ENCODE peak calls at places on chromosomes 12 and 14, in seven cellular contexts. Q is ecto neural progenitor cell; F is lower leg skin; W is stimulated activated CD8-positive, alpha-beta memory T cell treated with anti-CD3 and anti-CD28 coated beads, Interleukin-7, amount 100 ng/mL, for 48 hours; M is fibroblast of gingiva; L is NCI-H187; B is HEK293T. A is an unnamed sample.
A peak's percentile ranks its signal among the peaks of the same experiment; 100 is the strongest.

GRCh38 chr14:24873551-24873950 is 176.4 kb downstream of the STXBP6 start:
- DNase-seq in Q (no peak), F (no peak), W (no peak), M (no peak), L (no peak), B (no peak), A (no peak)

GRCh38 chr12:41963398-41963797 is 181.3 kb downstream of the GXYLT1 start:
- DNase-seq in Q (no peak), F (no peak), W (no peak), M (no peak), L (no peak), B (no peak), A (no peak)

GRCh38 chr12:16008442-16008841 is 97.3 kb downstream of the DERA start:
- DNase-seq in Q (no peak), F (no peak), W (no peak), M (no peak), L (no peak), B (no peak), A (no peak)

GRCh38 chr12:53101931-53102781 is 1.1 kb upstream of the SOAT2 start:
- DNase-seq in Q (no peak), F (peak; percentile 84), W (no peak), M (no peak), L (no peak), B (no peak), A (no peak)

GRCh38 chr12:26777236-26777635 is 55.8 kb downstream of the ITPR2 start:
- DNase-seq in Q (no peak), F (no peak), W (no peak), M (no peak), L (no peak), B (no peak), A (no peak)

GRCh38 chr12:89516633-89517032 is 8.0 kb downstream of the GALNT4 start:
- DNase-seq in Q (no peak), F (no peak), W (no peak), M (no peak), L (no peak), B (no peak), A (no peak)

GRCh38 chr14:93619176-93619793 is 169.0 kb downstream of the PRIMA1 start:
- DNase-seq in Q (no peak), F (no peak), W (no peak), M (peak; percentile 20), L (no peak), B (peak; percentile 40), A (no peak)

GRCh38 chr12:89453121-89453520 is 71.5 kb downstream of the GALNT4 start:
- DNase-seq in Q (no peak), F (no peak), W (no peak), M (no peak), L (no peak), B (peak; percentile 20), A (no peak)

GRCh38 chr12:15230137-15230536 is 8.9 kb upstream of the RERG start:
- DNase-seq in Q (no peak), F (no peak), W (no peak), M (peak; percentile 17), L (no peak), B (no peak), A (no peak)

GRCh38 chr12:44422559-44422958 is 453.6 kb downstream of the NELL2 start:
- DNase-seq in Q (no peak), F (no peak), W (no peak), M (no peak), L (no peak), B (no peak), A (no peak)

GRCh38 chr14:95440951-95441350 is 75.5 kb downstream of the SYNE3 start:
- DNase-seq in Q (no peak), F (no peak), W (no peak), M (peak; percentile 28), L (no peak), B (no peak), A (no peak)

GRCh38 chr14:102971314-102971713 is 48.9 kb downstream of the AMN start:
- DNase-seq in Q (no peak), F (no peak), W (no peak), M (no peak), L (no peak), B (no peak), A (no peak)

GRCh38 chr12:93877446-93877845 is 200.3 kb downstream of the CRADD start:
- DNase-seq in Q (peak; percentile 38), F (no peak), W (no peak), M (no peak), L (no peak), B (no peak), A (no peak)

GRCh38 chr14:81281317-81281716 is 60.6 kb upstream of the GTF2A1 start:
- DNase-seq in Q (no peak), F (no peak), W (no peak), M (no peak), L (no peak), B (no peak), A (no peak)

GRCh38 chr12:116426391-116427136 is 132.6 kb upstream of the MAP1LC3B2 start:
- DNase-seq in Q (peak; percentile 78), F (peak; percentile 92), W (no peak), M (peak; percentile 97), L (no peak), B (peak; percentile 32), A (no peak)

GRCh38 chr14:56268653-56269052 is 150.4 kb downstream of the PELI2 start:
- DNase-seq in Q (no peak), F (no peak), W (no peak), M (peak; percentile 36), L (no peak), B (no peak), A (no peak)

GRCh38 chr12:70365648-70366518 is at the start of gene KCNMB4:
- DNase-seq in Q (peak; percentile 94), F (peak; percentile 87), W (peak; percentile 53), M (no peak), L (peak; percentile 75), B (peak; percentile 77), A (peak; percentile 66)

GRCh38 chr12:54357802-54358619 is 6.3 kb downstream of the GPR84 start:
- DNase-seq in Q (peak; percentile 53), F (no peak), W (no peak), M (no peak), L (peak; percentile 33), B (no peak), A (peak; percentile 47)

GRCh38 chr12:24416423-24417109 is 467.1 kb upstream of the SOX5 start:
- DNase-seq in Q (no peak), F (no peak), W (no peak), M (no peak), L (no peak), B (no peak), A (no peak)

GRCh38 chr14:44742202-44742601 is 219.5 kb downstream of the KLHL28 start:
- DNase-seq in Q (no peak), F (no peak), W (no peak), M (no peak), L (no peak), B (no peak), A (no peak)

GRCh38 chr12:92034083-92034482 is 111.6 kb downstream of the BTG1 start:
- DNase-seq in Q (no peak), F (no peak), W (no peak), M (no peak), L (no peak), B (no peak), A (no peak)

GRCh38 chr12:48973992-48974673 is 2.6 kb upstream of the WNT10B start:
- DNase-seq in Q (peak; percentile 91), F (no peak), W (no peak), M (peak; percentile 29), L (no peak), B (no peak), A (no peak)

GRCh38 chr12:75606146-75606545 is 94.7 kb upstream of the KRR1 start:
- DNase-seq in Q (no peak), F (no peak), W (no peak), M (peak; percentile 48), L (no peak), B (no peak), A (no peak)

GRCh38 chr12:132399092-132400010 is 70.0 kb upstream of the GALNT9 start:
- DNase-seq in Q (no peak), F (no peak), W (no peak), M (no peak), L (no peak), B (no peak), A (no peak)

GRCh38 chr14:23481992-23482813 is 12.7 kb downstream of the NGDN start:
- DNase-seq in Q (no peak), F (no peak), W (no peak), M (no peak), L (no peak), B (no peak), A (no peak)

GRCh38 chr14:93994919-93995682 is 2.0 kb upstream of the CCDC197 start:
- DNase-seq in Q (no peak), F (no peak), W (no peak), M (peak; percentile 37), L (no peak), B (no peak), A (no peak)

GRCh38 chr12:29426516-29426915 is 45.5 kb upstream of the ERGIC2 start:
- DNase-seq in Q (no peak), F (no peak), W (no peak), M (no peak), L (no peak), B (no peak), A (no peak)

GRCh38 chr12:45585522-45586230 is 143.8 kb upstream of the ARID2 start:
- DNase-seq in Q (no peak), F (no peak), W (no peak), M (no peak), L (no peak), B (no peak), A (no peak)

GRCh38 chr12:22396253-22396652 is 61.7 kb upstream of the ST8SIA1 start:
- DNase-seq in Q (no peak), F (no peak), W (no peak), M (no peak), L (no peak), B (no peak), A (peak; percentile 57)

GRCh38 chr14:55416866-55417265 is 5.2 kb upstream of the ATG14 start:
- DNase-seq in Q (no peak), F (no peak), W (no peak), M (no peak), L (no peak), B (peak; percentile 30), A (no peak)

GRCh38 chr14:53153702-53154112 is 584 bp upstream of the DDHD1 start:
- DNase-seq in Q (no peak), F (no peak), W (no peak), M (no peak), L (no peak), B (no peak), A (no peak)

GRCh38 chr12:42396473-42397259 is 70.7 kb downstream of the PPHLN1 start:
- DNase-seq in Q (no peak), F (no peak), W (no peak), M (no peak), L (no peak), B (no peak), A (no peak)

GRCh38 chr12:38983117-38983571 is 77.8 kb upstream of the CPNE8 start:
- DNase-seq in Q (no peak), F (no peak), W (no peak), M (no peak), L (no peak), B (no peak), A (no peak)

GRCh38 chr14:106174206-106174605 is 647.8 kb downstream of the TMEM121 start:
- DNase-seq in Q (no peak), F (no peak), W (no peak), M (no peak), L (no peak), B (no peak), A (peak; percentile 61)